ENCODE peak calls at places on chromosomes 5 and 9, in five cellular contexts. S is left cardiac atrium; F is stimulated activated CD4-positive, alpha-beta T cell treated with anti-CD3 and anti-CD28 coated beads, Interleukin-2, amount 100 ng/mL, for 24 hours; C is ELF-1; M is NCI-H1105. E is an unnamed sample.

GRCh38 chr9:8627944-8628679 is 828.5 kb upstream of the DMAC1 start:
- DNase-seq in S (no peak), F (no peak), C (no peak), M (peak; percentile 37), E (no peak)

GRCh38 chr5:134506054-134507039 is 19.1 kb upstream of the JADE2 start:
- DNase-seq in S (peak; percentile 82), F (no peak), C (peak; percentile 93), M (no peak), E (no peak)

GRCh38 chr5:119666542-119666941 is 37.2 kb downstream of the FAM170A start:
- DNase-seq in S (no peak), F (no peak), C (no peak), M (no peak), E (no peak)

GRCh38 chr5:93756372-93756771 is 15.0 kb upstream of the POU5F2 start:
- DNase-seq in S (no peak), F (no peak), C (peak; percentile 6), M (no peak), E (no peak)

GRCh38 chr5:72106922-72107873 is at the start of gene MAP1B:
- DNase-seq in S (peak; percentile 72), F (no peak), C (peak; percentile 98), M (peak; percentile 72), E (no peak)

GRCh38 chr5:5583832-5584231 is 161.4 kb downstream of the ICE1 start:
- DNase-seq in S (no peak), F (no peak), C (no peak), M (no peak), E (no peak)

GRCh38 chr9:4887556-4887955 is 94.8 kb downstream of the RCL1 start:
- DNase-seq in S (peak; percentile 39), F (no peak), C (no peak), M (peak; percentile 61), E (no peak)

GRCh38 chr9:112647596-112647995 is 70.3 kb downstream of the INIP start:
- DNase-seq in S (no peak), F (no peak), C (peak; percentile 47), M (no peak), E (no peak)

GRCh38 chr5:84274585-84275468 is 109.9 kb downstream of the EDIL3 start:
- DNase-seq in S (peak; percentile 20), F (no peak), C (no peak), M (no peak), E (no peak)

GRCh38 chr5:43854697-43855292 is 251.8 kb downstream of the NNT start:
- DNase-seq in S (no peak), F (no peak), C (no peak), M (no peak), E (no peak)

GRCh38 chr5:32683125-32683524 is 28.0 kb upstream of the NPR3 start:
- DNase-seq in S (no peak), F (no peak), C (no peak), M (no peak), E (no peak)

GRCh38 chr9:117416856-117417255 is 2.0 kb upstream of the ASTN2 start:
- DNase-seq in S (no peak), F (no peak), C (no peak), M (no peak), E (no peak)

GRCh38 chr5:3658929-3659328 is 63.3 kb downstream of the IRX1 start:
- DNase-seq in S (no peak), F (no peak), C (no peak), M (no peak), E (no peak)

GRCh38 chr9:109721021-109721420 is 59.0 kb upstream of the PALM2AKAP2 start:
- DNase-seq in S (no peak), F (no peak), C (peak; percentile 23), M (no peak), E (no peak)

GRCh38 chr9:110241491-110242321 is 14.6 kb downstream of the TXN start:
- DNase-seq in S (no peak), F (no peak), C (peak; percentile 88), M (no peak), E (no peak)

GRCh38 chr5:113614191-113614590 is 100.7 kb downstream of the YTHDC2 start:
- DNase-seq in S (no peak), F (no peak), C (no peak), M (no peak), E (no peak)

GRCh38 chr5:5188377-5189020 is 48.4 kb downstream of the ADAMTS16 start:
- DNase-seq in S (no peak), F (no peak), C (no peak), M (peak; percentile 94), E (no peak)

GRCh38 chr5:17315710-17316221 is 98.3 kb downstream of the BASP1 start:
- DNase-seq in S (no peak), F (no peak), C (peak; percentile 8), M (no peak), E (no peak)

GRCh38 chr9:4114569-4115505 is 185.0 kb downstream of the GLIS3 start:
- DNase-seq in S (no peak), F (no peak), C (peak; percentile 14), M (no peak), E (no peak)

GRCh38 chr5:55593115-55593472 is 58.3 kb upstream of the PLPP1 start:
- DNase-seq in S (no peak), F (no peak), C (no peak), M (peak; percentile 40), E (no peak)

GRCh38 chr9:121633144-121633714 is 18.2 kb upstream of the DAB2IP start:
- DNase-seq in S (no peak), F (no peak), C (no peak), M (no peak), E (no peak)

GRCh38 chr5:31853398-31854135 is 214.6 kb downstream of the PDZD2 start:
- DNase-seq in S (no peak), F (no peak), C (peak; percentile 28), M (no peak), E (no peak)

GRCh38 chr9:114386886-114387677 is 700 bp downstream of the AKNA start:
- DNase-seq in S (no peak), F (no peak), C (no peak), M (no peak), E (no peak)

GRCh38 chr5:113989913-113990305 is 372.0 kb upstream of the KCNN2 start:
- DNase-seq in S (no peak), F (no peak), C (no peak), M (no peak), E (no peak)

GRCh38 chr5:88602584-88602983 is 280.4 kb downstream of the MEF2C start:
- DNase-seq in S (no peak), F (peak; percentile 19), C (peak; percentile 17), M (no peak), E (peak; percentile 16)

GRCh38 chr5:59503223-59503622 is 390.3 kb downstream of the PDE4D start:
- DNase-seq in S (no peak), F (no peak), C (no peak), M (no peak), E (no peak)

GRCh38 chr9:18489861-18490260 is 15.9 kb downstream of the ADAMTSL1 start:
- DNase-seq in S (no peak), F (no peak), C (no peak), M (no peak), E (no peak)

GRCh38 chr5:73027361-73027760 is 71.5 kb downstream of the FCHO2 start:
- DNase-seq in S (no peak), F (no peak), C (no peak), M (no peak), E (no peak)

GRCh38 chr5:172951381-172952033 is 7.7 kb upstream of the RPL26L1 start:
- DNase-seq in S (no peak), F (no peak), C (no peak), M (no peak), E (no peak)

GRCh38 chr5:124755565-124755964 is 9.1 kb upstream of the ZNF608 start:
- DNase-seq in S (no peak), F (no peak), C (no peak), M (no peak), E (no peak)

GRCh38 chr5:8150791-8151190 is 281.8 kb downstream of the MTRR start:
- DNase-seq in S (no peak), F (no peak), C (no peak), M (no peak), E (no peak)

GRCh38 chr5:158756873-158757272 is 342.8 kb downstream of the EBF1 start:
- DNase-seq in S (no peak), F (no peak), C (no peak), M (no peak), E (no peak)

GRCh38 chr5:135141303-135142268 is 107.6 kb upstream of the PITX1 start:
- DNase-seq in S (no peak), F (no peak), C (no peak), M (no peak), E (no peak)

GRCh38 chr5:95087819-95088317 is 197.0 kb downstream of the MCTP1 start:
- DNase-seq in S (peak; percentile 10), F (no peak), C (no peak), M (no peak), E (no peak)

GRCh38 chr9:111605041-111605559 is 5.7 kb upstream of the PTGR1 start:
- DNase-seq in S (no peak), F (no peak), C (no peak), M (no peak), E (no peak)

GRCh38 chr9:134242706-134243105 is 78.3 kb upstream of the RNU6ATAC start:
- DNase-seq in S (no peak), F (no peak), C (no peak), M (no peak), E (no peak)

E was measured in activated T-helper 2 cell treated with anti-CD3 and anti-CD28 coated beads, Interferon-gamma antibody, Interleukin-2, Interleukin-4, amounts not matched to agents 10 μg/mL and 5 μg/mL and 100 μg/mL, durations not matched to agents 14 hours and 24 hours and 36 hours.